ENCODE peak calls at places on chromosomes 11 and 22, in nine cellular contexts. R is posterior vena cava; Q is left cardiac atrium; H is A549; A is NCI-H345; N is stimulated activated CD4-positive, alpha-beta T cell treated with anti-CD3 and anti-CD28 coated beads, TNF-alpha, amount 100 ng/mL, for 24 hours; V is germinal center; U is NCI-H1436; K is midbrain. C is an unnamed sample.

GRCh38 chr22:31230871-31231621 is 18.9 kb downstream of the LIMK2 start:
- DNase-seq in R (no peak), Q (no peak), H (no peak), A (no peak), N (no peak), V (peak; percentile 47), U (peak; percentile 23), K (peak; percentile 55), C (peak; percentile 92)

GRCh38 chr11:22626573-22627239 is 1.1 kb upstream of the FANCF start:
- DNase-seq in R (no peak), Q (no peak), H (no peak), A (no peak), N (no peak), V (no peak), U (no peak), K (no peak), C (no peak)

GRCh38 chr11:134861490-134862107 is 449.6 kb upstream of the B3GAT1 start:
- DNase-seq in R (no peak), Q (no peak), H (no peak), A (no peak), N (no peak), V (no peak), U (no peak), K (no peak), C (no peak)

GRCh38 chr11:6586434-6587359 is 16.7 kb downstream of the RRP8 start:
- DNase-seq in R (no peak), Q (peak; percentile 43), H (no peak), A (no peak), N (no peak), V (no peak), U (no peak), K (no peak), C (no peak)

GRCh38 chr11:36234825-36235224 is 54.4 kb downstream of the COMMD9 start:
- DNase-seq in R (no peak), Q (no peak), H (no peak), A (no peak), N (no peak), V (no peak), U (no peak), K (no peak), C (no peak)

GRCh38 chr11:36450391-36450714 is 59.7 kb downstream of the TRAF6 start:
- DNase-seq in R (no peak), Q (no peak), H (no peak), A (no peak), N (no peak), V (no peak), U (no peak), K (no peak), C (no peak)

GRCh38 chr11:117769530-117769929 is 27.5 kb downstream of the DSCAML1 start:
- DNase-seq in R (no peak), Q (no peak), H (no peak), A (no peak), N (no peak), V (no peak), U (no peak), K (no peak), C (no peak)

GRCh38 chr11:12160680-12161079 is 50.3 kb downstream of the MICAL2 start:
- DNase-seq in R (no peak), Q (no peak), H (no peak), A (no peak), N (no peak), V (no peak), U (peak; percentile 82), K (no peak), C (no peak)

GRCh38 chr11:118625036-118625690 is 17.7 kb downstream of the PHLDB1 start:
- DNase-seq in R (no peak), Q (no peak), H (no peak), A (peak; percentile 46), N (no peak), V (no peak), U (no peak), K (peak; percentile 48), C (no peak)

GRCh38 chr11:121652982-121653381 is 200.2 kb upstream of the SORL1-AS1 start:
- DNase-seq in R (no peak), Q (no peak), H (no peak), A (no peak), N (no peak), V (no peak), U (no peak), K (peak; percentile 46), C (peak; percentile 10)

GRCh38 chr22:36925388-36926290 is 12.2 kb downstream of the CSF2RB start:
- DNase-seq in R (no peak), Q (no peak), H (no peak), A (no peak), N (no peak), V (no peak), U (no peak), K (no peak), C (no peak)

GRCh38 chr22:35638408-35638807 is 9.8 kb upstream of the APOL6 start:
- DNase-seq in R (peak; percentile 96), Q (peak; percentile 91), H (no peak), A (no peak), N (no peak), V (no peak), U (no peak), K (peak; percentile 56), C (no peak)

GRCh38 chr22:20957118-20957690 is 9.9 kb upstream of the AIFM3 start:
- DNase-seq in R (no peak), Q (no peak), H (peak; percentile 30), A (no peak), N (no peak), V (no peak), U (no peak), K (no peak), C (no peak)

GRCh38 chr11:119422505-119423416 is at the start of gene THY1:
- DNase-seq in R (no peak), Q (peak; percentile 24), H (no peak), A (no peak), N (no peak), V (no peak), U (peak; percentile 78), K (peak; percentile 36), C (no peak)

GRCh38 chr11:117819096-117820040 is 5.2 kb downstream of the FXYD2 start:
- DNase-seq in R (peak; percentile 87), Q (peak; percentile 71), H (peak; percentile 62), A (peak; percentile 26), N (no peak), V (no peak), U (peak; percentile 42), K (peak; percentile 45), C (peak; percentile 80)

GRCh38 chr22:19022755-19023154 is 86.7 kb upstream of the PRODH start:
- DNase-seq in R (no peak), Q (no peak), H (no peak), A (no peak), N (no peak), V (no peak), U (no peak), K (no peak), C (no peak)

GRCh38 chr11:116887909-116888556 is 50.6 kb upstream of the APOA1 start:
- DNase-seq in R (no peak), Q (no peak), H (no peak), A (no peak), N (no peak), V (no peak), U (no peak), K (no peak), C (no peak)

GRCh38 chr22:36077261-36077660 is 48.6 kb upstream of the RBFOX2 start:
- DNase-seq in R (no peak), Q (no peak), H (no peak), A (no peak), N (no peak), V (no peak), U (no peak), K (peak; percentile 24), C (no peak)

GRCh38 chr22:23915230-23915754 is 21.1 kb downstream of the MIF start:
- DNase-seq in R (no peak), Q (no peak), H (no peak), A (no peak), N (no peak), V (peak; percentile 23), U (no peak), K (no peak), C (no peak)

GRCh38 chr11:132123449-132123848 is 753.0 kb downstream of the NTM start:
- DNase-seq in R (no peak), Q (no peak), H (no peak), A (peak; percentile 57), N (no peak), V (no peak), U (no peak), K (no peak), C (no peak)

GRCh38 chr11:2580444-2581050 is 119.2 kb downstream of the KCNQ1OT1 start:
- DNase-seq in R (peak; percentile 68), Q (peak; percentile 17), H (no peak), A (no peak), N (no peak), V (no peak), U (no peak), K (no peak), C (no peak)

GRCh38 chr11:2591805-2592204 is 108.0 kb downstream of the KCNQ1OT1 start:
- DNase-seq in R (peak; percentile 75), Q (no peak), H (no peak), A (no peak), N (no peak), V (no peak), U (no peak), K (no peak), C (no peak)

GRCh38 chr11:2293396-2294339 is 8.1 kb downstream of the C11orf21 start:
- DNase-seq in R (peak; percentile 76), Q (no peak), H (no peak), A (no peak), N (no peak), V (no peak), U (no peak), K (no peak), C (no peak)

GRCh38 chr22:43491737-43492136 is 79.9 kb downstream of the MPPED1 start:
- DNase-seq in R (no peak), Q (no peak), H (no peak), A (no peak), N (no peak), V (no peak), U (no peak), K (no peak), C (no peak)

GRCh38 chr11:128714881-128715280 is 21.0 kb downstream of the FLI1 start:
- DNase-seq in R (no peak), Q (no peak), H (no peak), A (no peak), N (no peak), V (no peak), U (no peak), K (no peak), C (peak; percentile 70)

GRCh38 chr11:110091995-110092576 is 1.1 kb upstream of the ZC3H12C start:
- DNase-seq in R (no peak), Q (no peak), H (no peak), A (peak; percentile 34), N (no peak), V (no peak), U (peak; percentile 14), K (peak; percentile 55), C (no peak)

GRCh38 chr11:71355266-71355665 is 92.9 kb downstream of the DHCR7 start:
- DNase-seq in R (no peak), Q (no peak), H (no peak), A (no peak), N (no peak), V (no peak), U (no peak), K (no peak), C (no peak)

GRCh38 chr11:29318134-29318845 is 698.5 kb downstream of the KCNA4 start:
- DNase-seq in R (no peak), Q (no peak), H (no peak), A (no peak), N (no peak), V (no peak), U (no peak), K (no peak), C (no peak)